ENCODE peak calls at places on chromosomes 3 and 15, in four cellular contexts. P is neural crest cell, X is tibial artery, E is PC-9. C is an unnamed sample.

GRCh38 chr3:165523801-165524200 is 313.4 kb downstream of the BCHE start:
- DNase-seq in X (no peak), P (no peak), E (no peak), C (no peak)

GRCh38 chr15:55715355-55716076 is 27.4 kb downstream of the PRTG start:
- DNase-seq in X (no peak), P (no peak), E (no peak), C (no peak)

GRCh38 chr15:68440136-68440535 is 8.2 kb upstream of the ITGA11 start:
- DNase-seq in P (no peak), E (no peak), X (no peak), C (no peak)

GRCh38 chr3:47424434-47425382 is 43.9 kb downstream of the PTPN23 start:
- DNase-seq in P (no peak), X (no peak), E (no peak), C (no peak)

GRCh38 chr15:65056868-65057548 is 10.8 kb downstream of the RASL12 start:
- DNase-seq in E (peak; percentile 92), P (no peak), X (no peak), C (no peak)

GRCh38 chr3:183328823-183329222 is 75.8 kb downstream of the B3GNT5 start:
- DNase-seq in E (no peak), P (no peak), X (no peak), C (no peak)

GRCh38 chr15:89442671-89443307 is 53.6 kb downstream of the RHCG start:
- DNase-seq in P (peak; percentile 75), E (peak; percentile 56), X (no peak), C (no peak)

GRCh38 chr15:42133892-42134502 is 22.4 kb downstream of the PLA2G4F start:
- DNase-seq in P (peak; percentile 39), X (no peak), E (peak; percentile 66), C (no peak)

GRCh38 chr3:194296448-194296831 is 54.7 kb downstream of the CPN2 start:
- DNase-seq in X (no peak), P (no peak), E (peak; percentile 94), C (no peak)

GRCh38 chr15:35439291-35439690 is 106.7 kb downstream of the DPH6 start:
- DNase-seq in X (no peak), E (no peak), P (no peak), C (no peak)